ENCODE peak calls at places on chromosomes 7 and 10, in nine cellular contexts. One of them, this sample, is unnamed.

GRCh38 chr10:75189266-75190096 is 21.1 kb upstream of the VDAC2 start:
- DNase-seq in fibroblast of the conjunctiva: no peak
- DNase-seq in HCT116: no peak
- DNase-seq in stimulated activated naive B cell treated with anti-CD40 and anti-IgM and Interleukin-4, amounts not matched to agents 10 μg/mL and 1 μg/mL and 100 μg/mL, for 72 hours: no peak
- DNase-seq in G401: no peak
- DNase-seq in progenitor cell of endocrine pancreas: no peak
- DNase-seq in EH: no peak
- DNase-seq in T47D: no peak
- DNase-seq in effector memory CD4-positive, alpha-beta T cell: no peak
- DNase-seq in this sample: no peak

GRCh38 chr10:775245-776075 is 86.0 kb upstream of the DIP2C start:
- DNase-seq in fibroblast of the conjunctiva: no peak
- DNase-seq in HCT116: no peak
- DNase-seq in stimulated activated naive B cell treated with anti-CD40 and anti-IgM and Interleukin-4, amounts not matched to agents 10 μg/mL and 1 μg/mL and 100 μg/mL, for 72 hours: no peak
- DNase-seq in G401: no peak
- DNase-seq in progenitor cell of endocrine pancreas: no peak
- DNase-seq in EH: peak
- DNase-seq in T47D: no peak
- DNase-seq in effector memory CD4-positive, alpha-beta T cell: no peak
- DNase-seq in this sample: no peak

GRCh38 chr10:117391436-117392205 is 16.4 kb upstream of the PDZD8 start:
- DNase-seq in fibroblast of the conjunctiva: no peak
- DNase-seq in HCT116: no peak
- DNase-seq in stimulated activated naive B cell treated with anti-CD40 and anti-IgM and Interleukin-4, amounts not matched to agents 10 μg/mL and 1 μg/mL and 100 μg/mL, for 72 hours: no peak
- DNase-seq in G401: no peak
- DNase-seq in progenitor cell of endocrine pancreas: no peak
- DNase-seq in EH: peak
- DNase-seq in T47D: peak
- DNase-seq in effector memory CD4-positive, alpha-beta T cell: no peak
- DNase-seq in this sample: peak

GRCh38 chr10:127986543-127987466 is 79.9 kb downstream of the PTPRE start:
- DNase-seq in fibroblast of the conjunctiva: no peak
- DNase-seq in HCT116: no peak
- DNase-seq in stimulated activated naive B cell treated with anti-CD40 and anti-IgM and Interleukin-4, amounts not matched to agents 10 μg/mL and 1 μg/mL and 100 μg/mL, for 72 hours: no peak
- DNase-seq in G401: no peak
- DNase-seq in progenitor cell of endocrine pancreas: no peak
- DNase-seq in EH: no peak
- DNase-seq in T47D: no peak
- DNase-seq in effector memory CD4-positive, alpha-beta T cell: no peak
- DNase-seq in this sample: no peak

GRCh38 chr7:127887631-127888030 is 143.6 kb downstream of the LRRC4 start:
- DNase-seq in fibroblast of the conjunctiva: no peak
- DNase-seq in HCT116: no peak
- DNase-seq in stimulated activated naive B cell treated with anti-CD40 and anti-IgM and Interleukin-4, amounts not matched to agents 10 μg/mL and 1 μg/mL and 100 μg/mL, for 72 hours: no peak
- DNase-seq in G401: peak
- DNase-seq in progenitor cell of endocrine pancreas: no peak
- DNase-seq in EH: no peak
- DNase-seq in T47D: no peak
- DNase-seq in effector memory CD4-positive, alpha-beta T cell: no peak
- DNase-seq in this sample: no peak

GRCh38 chr10:129641982-129642381 is 174.9 kb downstream of the MGMT start:
- DNase-seq in fibroblast of the conjunctiva: no peak
- DNase-seq in HCT116: no peak
- DNase-seq in stimulated activated naive B cell treated with anti-CD40 and anti-IgM and Interleukin-4, amounts not matched to agents 10 μg/mL and 1 μg/mL and 100 μg/mL, for 72 hours: no peak
- DNase-seq in G401: no peak
- DNase-seq in progenitor cell of endocrine pancreas: no peak
- DNase-seq in EH: no peak
- DNase-seq in T47D: no peak
- DNase-seq in effector memory CD4-positive, alpha-beta T cell: no peak
- DNase-seq in this sample: no peak

GRCh38 chr10:111112333-111112732 is 35.5 kb downstream of the ADRA2A start:
- DNase-seq in fibroblast of the conjunctiva: no peak
- DNase-seq in HCT116: no peak
- DNase-seq in stimulated activated naive B cell treated with anti-CD40 and anti-IgM and Interleukin-4, amounts not matched to agents 10 μg/mL and 1 μg/mL and 100 μg/mL, for 72 hours: no peak
- DNase-seq in G401: no peak
- DNase-seq in progenitor cell of endocrine pancreas: no peak
- DNase-seq in EH: no peak
- DNase-seq in T47D: no peak
- DNase-seq in effector memory CD4-positive, alpha-beta T cell: no peak
- DNase-seq in this sample: no peak

GRCh38 chr10:16509996-16510395 is 11.7 kb downstream of the C1QL3 start:
- DNase-seq in fibroblast of the conjunctiva: no peak
- DNase-seq in HCT116: no peak
- DNase-seq in stimulated activated naive B cell treated with anti-CD40 and anti-IgM and Interleukin-4, amounts not matched to agents 10 μg/mL and 1 μg/mL and 100 μg/mL, for 72 hours: no peak
- DNase-seq in G401: peak
- DNase-seq in progenitor cell of endocrine pancreas: no peak
- DNase-seq in EH: peak
- DNase-seq in T47D: no peak
- DNase-seq in effector memory CD4-positive, alpha-beta T cell: no peak
- DNase-seq in this sample: no peak

GRCh38 chr10:125857185-125857760 is 23.8 kb downstream of the DHX32 start:
- DNase-seq in fibroblast of the conjunctiva: no peak
- DNase-seq in HCT116: no peak
- DNase-seq in stimulated activated naive B cell treated with anti-CD40 and anti-IgM and Interleukin-4, amounts not matched to agents 10 μg/mL and 1 μg/mL and 100 μg/mL, for 72 hours: no peak
- DNase-seq in G401: no peak
- DNase-seq in progenitor cell of endocrine pancreas: no peak
- DNase-seq in EH: peak
- DNase-seq in T47D: peak
- DNase-seq in effector memory CD4-positive, alpha-beta T cell: no peak
- DNase-seq in this sample: no peak

GRCh38 chr10:22437620-22438588 is 92.6 kb downstream of the SPAG6 start:
- DNase-seq in fibroblast of the conjunctiva: no peak
- DNase-seq in HCT116: no peak
- DNase-seq in stimulated activated naive B cell treated with anti-CD40 and anti-IgM and Interleukin-4, amounts not matched to agents 10 μg/mL and 1 μg/mL and 100 μg/mL, for 72 hours: peak
- DNase-seq in G401: peak
- DNase-seq in progenitor cell of endocrine pancreas: peak
- DNase-seq in EH: no peak
- DNase-seq in T47D: no peak
- DNase-seq in effector memory CD4-positive, alpha-beta T cell: no peak
- DNase-seq in this sample: no peak

GRCh38 chr7:99210265-99210970 is 2.5 kb upstream of the KPNA7 start:
- DNase-seq in fibroblast of the conjunctiva: no peak
- DNase-seq in HCT116: no peak
- DNase-seq in stimulated activated naive B cell treated with anti-CD40 and anti-IgM and Interleukin-4, amounts not matched to agents 10 μg/mL and 1 μg/mL and 100 μg/mL, for 72 hours: no peak
- DNase-seq in G401: no peak
- DNase-seq in progenitor cell of endocrine pancreas: no peak
- DNase-seq in EH: no peak
- DNase-seq in T47D: peak
- DNase-seq in effector memory CD4-positive, alpha-beta T cell: no peak
- DNase-seq in this sample: no peak

GRCh38 chr7:155811560-155811894 is 736 bp downstream of the SHH start:
- DNase-seq in fibroblast of the conjunctiva: no peak
- DNase-seq in HCT116: no peak
- DNase-seq in stimulated activated naive B cell treated with anti-CD40 and anti-IgM and Interleukin-4, amounts not matched to agents 10 μg/mL and 1 μg/mL and 100 μg/mL, for 72 hours: no peak
- DNase-seq in G401: no peak
- DNase-seq in progenitor cell of endocrine pancreas: no peak
- DNase-seq in EH: no peak
- DNase-seq in T47D: no peak
- DNase-seq in effector memory CD4-positive, alpha-beta T cell: no peak
- DNase-seq in this sample: no peak

GRCh38 chr10:1280436-1281401 is 224.5 kb downstream of the WDR37 start:
- DNase-seq in fibroblast of the conjunctiva: no peak
- DNase-seq in HCT116: no peak
- DNase-seq in stimulated activated naive B cell treated with anti-CD40 and anti-IgM and Interleukin-4, amounts not matched to agents 10 μg/mL and 1 μg/mL and 100 μg/mL, for 72 hours: no peak
- DNase-seq in G401: no peak
- DNase-seq in progenitor cell of endocrine pancreas: no peak
- DNase-seq in EH: no peak
- DNase-seq in T47D: no peak
- DNase-seq in effector memory CD4-positive, alpha-beta T cell: no peak
- DNase-seq in this sample: no peak

GRCh38 chr7:139727151-139727705 is 50.6 kb downstream of the HIPK2 start:
- DNase-seq in fibroblast of the conjunctiva: no peak
- DNase-seq in HCT116: no peak
- DNase-seq in stimulated activated naive B cell treated with anti-CD40 and anti-IgM and Interleukin-4, amounts not matched to agents 10 μg/mL and 1 μg/mL and 100 μg/mL, for 72 hours: no peak
- DNase-seq in G401: no peak
- DNase-seq in progenitor cell of endocrine pancreas: no peak
- DNase-seq in EH: peak
- DNase-seq in T47D: no peak
- DNase-seq in effector memory CD4-positive, alpha-beta T cell: no peak
- DNase-seq in this sample: no peak

GRCh38 chr10:106942035-106942662 is 222.4 kb downstream of the SORCS1 start:
- DNase-seq in fibroblast of the conjunctiva: no peak
- DNase-seq in HCT116: no peak
- DNase-seq in stimulated activated naive B cell treated with anti-CD40 and anti-IgM and Interleukin-4, amounts not matched to agents 10 μg/mL and 1 μg/mL and 100 μg/mL, for 72 hours: no peak
- DNase-seq in G401: no peak
- DNase-seq in progenitor cell of endocrine pancreas: no peak
- DNase-seq in EH: no peak
- DNase-seq in T47D: no peak
- DNase-seq in effector memory CD4-positive, alpha-beta T cell: no peak
- DNase-seq in this sample: no peak

GRCh38 chr10:119348516-119349240 is 141.3 kb downstream of the GRK5 start:
- DNase-seq in fibroblast of the conjunctiva: no peak
- DNase-seq in HCT116: no peak
- DNase-seq in stimulated activated naive B cell treated with anti-CD40 and anti-IgM and Interleukin-4, amounts not matched to agents 10 μg/mL and 1 μg/mL and 100 μg/mL, for 72 hours: no peak
- DNase-seq in G401: no peak
- DNase-seq in progenitor cell of endocrine pancreas: no peak
- DNase-seq in EH: peak
- DNase-seq in T47D: no peak
- DNase-seq in effector memory CD4-positive, alpha-beta T cell: no peak
- DNase-seq in this sample: no peak

GRCh38 chr7:80942261-80943041 is 23.6 kb upstream of the SEMA3C start:
- DNase-seq in fibroblast of the conjunctiva: peak
- DNase-seq in HCT116: peak
- DNase-seq in stimulated activated naive B cell treated with anti-CD40 and anti-IgM and Interleukin-4, amounts not matched to agents 10 μg/mL and 1 μg/mL and 100 μg/mL, for 72 hours: no peak
- DNase-seq in G401: no peak
- DNase-seq in progenitor cell of endocrine pancreas: no peak
- DNase-seq in EH: peak
- DNase-seq in T47D: peak
- DNase-seq in effector memory CD4-positive, alpha-beta T cell: no peak
- DNase-seq in this sample: no peak

GRCh38 chr10:97861351-97861750 is 11.7 kb downstream of the GOLGA7B start:
- DNase-seq in fibroblast of the conjunctiva: peak
- DNase-seq in HCT116: no peak
- DNase-seq in stimulated activated naive B cell treated with anti-CD40 and anti-IgM and Interleukin-4, amounts not matched to agents 10 μg/mL and 1 μg/mL and 100 μg/mL, for 72 hours: no peak
- DNase-seq in G401: peak
- DNase-seq in progenitor cell of endocrine pancreas: no peak
- DNase-seq in EH: peak
- DNase-seq in T47D: peak
- DNase-seq in effector memory CD4-positive, alpha-beta T cell: no peak
- DNase-seq in this sample: no peak

GRCh38 chr10:66786705-66787104 is 139.1 kb upstream of the LRRTM3 start:
- DNase-seq in fibroblast of the conjunctiva: no peak
- DNase-seq in HCT116: no peak
- DNase-seq in stimulated activated naive B cell treated with anti-CD40 and anti-IgM and Interleukin-4, amounts not matched to agents 10 μg/mL and 1 μg/mL and 100 μg/mL, for 72 hours: no peak
- DNase-seq in G401: no peak
- DNase-seq in progenitor cell of endocrine pancreas: no peak
- DNase-seq in EH: no peak
- DNase-seq in T47D: no peak
- DNase-seq in effector memory CD4-positive, alpha-beta T cell: no peak
- DNase-seq in this sample: no peak

GRCh38 chr7:139650429-139651100 is 127.1 kb downstream of the CLEC2L start:
- DNase-seq in fibroblast of the conjunctiva: no peak
- DNase-seq in HCT116: no peak
- DNase-seq in stimulated activated naive B cell treated with anti-CD40 and anti-IgM and Interleukin-4, amounts not matched to agents 10 μg/mL and 1 μg/mL and 100 μg/mL, for 72 hours: no peak
- DNase-seq in G401: no peak
- DNase-seq in progenitor cell of endocrine pancreas: no peak
- DNase-seq in EH: no peak
- DNase-seq in T47D: no peak
- DNase-seq in effector memory CD4-positive, alpha-beta T cell: no peak
- DNase-seq in this sample: no peak

GRCh38 chr7:108335264-108335918 is 120.8 kb downstream of the NRCAM start:
- DNase-seq in fibroblast of the conjunctiva: no peak
- DNase-seq in HCT116: no peak
- DNase-seq in stimulated activated naive B cell treated with anti-CD40 and anti-IgM and Interleukin-4, amounts not matched to agents 10 μg/mL and 1 μg/mL and 100 μg/mL, for 72 hours: no peak
- DNase-seq in G401: peak
- DNase-seq in progenitor cell of endocrine pancreas: no peak
- DNase-seq in EH: peak
- DNase-seq in T47D: no peak
- DNase-seq in effector memory CD4-positive, alpha-beta T cell: no peak
- DNase-seq in this sample: peak

GRCh38 chr10:48459270-48460147 is 145.4 kb downstream of the ARHGAP22 start:
- DNase-seq in fibroblast of the conjunctiva: no peak
- DNase-seq in HCT116: no peak
- DNase-seq in stimulated activated naive B cell treated with anti-CD40 and anti-IgM and Interleukin-4, amounts not matched to agents 10 μg/mL and 1 μg/mL and 100 μg/mL, for 72 hours: no peak
- DNase-seq in G401: no peak
- DNase-seq in progenitor cell of endocrine pancreas: no peak
- DNase-seq in EH: no peak
- DNase-seq in T47D: no peak
- DNase-seq in effector memory CD4-positive, alpha-beta T cell: no peak
- DNase-seq in this sample: no peak

GRCh38 chr10:26697922-26698608 is 564 bp downstream of the PDSS1 start:
- DNase-seq in fibroblast of the conjunctiva: no peak
- DNase-seq in HCT116: no peak
- DNase-seq in stimulated activated naive B cell treated with anti-CD40 and anti-IgM and Interleukin-4, amounts not matched to agents 10 μg/mL and 1 μg/mL and 100 μg/mL, for 72 hours: no peak
- DNase-seq in G401: no peak
- DNase-seq in progenitor cell of endocrine pancreas: no peak
- DNase-seq in EH: peak
- DNase-seq in T47D: peak
- DNase-seq in effector memory CD4-positive, alpha-beta T cell: no peak
- DNase-seq in this sample: no peak

GRCh38 chr10:44993226-44993921 is 7.3 kb upstream of the ZNF22 start:
- DNase-seq in fibroblast of the conjunctiva: no peak
- DNase-seq in HCT116: no peak
- DNase-seq in stimulated activated naive B cell treated with anti-CD40 and anti-IgM and Interleukin-4, amounts not matched to agents 10 μg/mL and 1 μg/mL and 100 μg/mL, for 72 hours: no peak
- DNase-seq in G401: no peak
- DNase-seq in progenitor cell of endocrine pancreas: no peak
- DNase-seq in EH: no peak
- DNase-seq in T47D: no peak
- DNase-seq in effector memory CD4-positive, alpha-beta T cell: no peak
- DNase-seq in this sample: peak

GRCh38 chr10:122441961-122442360 is 12.5 kb upstream of the ARMS2 start:
- DNase-seq in fibroblast of the conjunctiva: no peak
- DNase-seq in HCT116: no peak
- DNase-seq in stimulated activated naive B cell treated with anti-CD40 and anti-IgM and Interleukin-4, amounts not matched to agents 10 μg/mL and 1 μg/mL and 100 μg/mL, for 72 hours: no peak
- DNase-seq in G401: no peak
- DNase-seq in progenitor cell of endocrine pancreas: no peak
- DNase-seq in EH: peak
- DNase-seq in T47D: no peak
- DNase-seq in effector memory CD4-positive, alpha-beta T cell: no peak
- DNase-seq in this sample: no peak

GRCh38 chr7:120043250-120043649 is 229.7 kb upstream of the KCND2 start:
- DNase-seq in fibroblast of the conjunctiva: no peak
- DNase-seq in HCT116: no peak
- DNase-seq in stimulated activated naive B cell treated with anti-CD40 and anti-IgM and Interleukin-4, amounts not matched to agents 10 μg/mL and 1 μg/mL and 100 μg/mL, for 72 hours: no peak
- DNase-seq in G401: no peak
- DNase-seq in progenitor cell of endocrine pancreas: no peak
- DNase-seq in EH: no peak
- DNase-seq in T47D: no peak
- DNase-seq in effector memory CD4-positive, alpha-beta T cell: no peak
- DNase-seq in this sample: no peak

GRCh38 chr7:73856941-73857340 is 4.0 kb upstream of the TMEM270 start:
- DNase-seq in fibroblast of the conjunctiva: no peak
- DNase-seq in HCT116: no peak
- DNase-seq in stimulated activated naive B cell treated with anti-CD40 and anti-IgM and Interleukin-4, amounts not matched to agents 10 μg/mL and 1 μg/mL and 100 μg/mL, for 72 hours: no peak
- DNase-seq in G401: no peak
- DNase-seq in progenitor cell of endocrine pancreas: no peak
- DNase-seq in EH: no peak
- DNase-seq in T47D: no peak
- DNase-seq in effector memory CD4-positive, alpha-beta T cell: no peak
- DNase-seq in this sample: no peak